ENCODE peak calls at places on chromosome 1, in ten cellular contexts. One of them, this sample, is unnamed.

GRCh38 chr1:37497832-37498231 is 16.7 kb downstream of the MEAF6 start:
- DNase-seq in vagina: no peak
- DNase-seq in lower leg skin: peak
- DNase-seq in ovary: no peak
- DNase-seq in adrenal gland: no peak
- DNase-seq in IMR-90: no peak
- DNase-seq in stomach: peak
- DNase-seq in transverse colon: peak
- DNase-seq in sigmoid colon: no peak
- DNase-seq in tibial nerve: no peak
- DNase-seq in this sample: no peak

GRCh38 chr1:57492846-57493245 is 69.0 kb upstream of the DAB1 start:
- DNase-seq in adrenal gland: no peak
- DNase-seq in IMR-90: no peak
- DNase-seq in transverse colon: no peak
- DNase-seq in ovary: no peak
- DNase-seq in sigmoid colon: no peak
- DNase-seq in stomach: no peak
- DNase-seq in vagina: no peak
- DNase-seq in lower leg skin: no peak
- DNase-seq in tibial nerve: no peak
- DNase-seq in this sample: no peak

GRCh38 chr1:52237430-52237829 is 95.5 kb downstream of the ZFYVE9 start:
- DNase-seq in IMR-90: peak
- DNase-seq in vagina: no peak
- DNase-seq in tibial nerve: no peak
- DNase-seq in sigmoid colon: no peak
- DNase-seq in adrenal gland: no peak
- DNase-seq in transverse colon: no peak
- DNase-seq in lower leg skin: no peak
- DNase-seq in stomach: no peak
- DNase-seq in ovary: no peak
- DNase-seq in this sample: peak

GRCh38 chr1:111827946-111828345 is 72.2 kb downstream of the DDX20 start:
- DNase-seq in IMR-90: no peak
- DNase-seq in lower leg skin: peak
- DNase-seq in tibial nerve: no peak
- DNase-seq in ovary: no peak
- DNase-seq in transverse colon: no peak
- DNase-seq in vagina: no peak
- DNase-seq in stomach: no peak
- DNase-seq in adrenal gland: no peak
- DNase-seq in sigmoid colon: no peak
- DNase-seq in this sample: no peak

GRCh38 chr1:198443374-198444233 is 96.9 kb downstream of the ATP6V1G3 start:
- DNase-seq in tibial nerve: no peak
- DNase-seq in ovary: no peak
- DNase-seq in lower leg skin: no peak
- DNase-seq in sigmoid colon: no peak
- DNase-seq in vagina: no peak
- DNase-seq in stomach: no peak
- DNase-seq in adrenal gland: no peak
- DNase-seq in IMR-90: peak
- DNase-seq in transverse colon: no peak
- DNase-seq in this sample: peak

GRCh38 chr1:89213347-89213746 is 14.6 kb upstream of the GBP4 start:
- DNase-seq in sigmoid colon: no peak
- DNase-seq in transverse colon: no peak
- DNase-seq in ovary: no peak
- DNase-seq in tibial nerve: no peak
- DNase-seq in IMR-90: no peak
- DNase-seq in lower leg skin: no peak
- DNase-seq in adrenal gland: no peak
- DNase-seq in vagina: no peak
- DNase-seq in stomach: no peak
- DNase-seq in this sample: no peak

GRCh38 chr1:7912743-7913557 is 27.7 kb downstream of the TNFRSF9 start:
- DNase-seq in tibial nerve: no peak
- DNase-seq in IMR-90: no peak
- DNase-seq in ovary: no peak
- DNase-seq in sigmoid colon: no peak
- DNase-seq in adrenal gland: no peak
- DNase-seq in lower leg skin: no peak
- DNase-seq in vagina: no peak
- DNase-seq in transverse colon: peak
- DNase-seq in stomach: peak
- DNase-seq in this sample: no peak

GRCh38 chr1:23103001-23103879 is 65.4 kb downstream of the LUZP1 start:
- DNase-seq in adrenal gland: no peak
- DNase-seq in lower leg skin: no peak
- DNase-seq in sigmoid colon: no peak
- DNase-seq in stomach: no peak
- DNase-seq in transverse colon: peak
- DNase-seq in ovary: no peak
- DNase-seq in vagina: no peak
- DNase-seq in IMR-90: peak
- DNase-seq in tibial nerve: no peak
- DNase-seq in this sample: no peak

GRCh38 chr1:109370712-109371270 is 26.9 kb downstream of the SORT1 start:
- DNase-seq in ovary: no peak
- DNase-seq in adrenal gland: no peak
- DNase-seq in tibial nerve: no peak
- DNase-seq in stomach: no peak
- DNase-seq in IMR-90: peak
- DNase-seq in lower leg skin: no peak
- DNase-seq in transverse colon: no peak
- DNase-seq in sigmoid colon: no peak
- DNase-seq in vagina: no peak
- DNase-seq in this sample: peak

GRCh38 chr1:224182057-224182865 is 779 bp upstream of the DEGS1 start:
- DNase-seq in ovary: no peak
- DNase-seq in sigmoid colon: no peak
- DNase-seq in stomach: peak
- DNase-seq in adrenal gland: no peak
- DNase-seq in transverse colon: peak
- DNase-seq in lower leg skin: peak
- DNase-seq in vagina: no peak
- DNase-seq in tibial nerve: no peak
- DNase-seq in IMR-90: no peak
- DNase-seq in this sample: no peak

GRCh38 chr1:101474039-101474665 is 237.3 kb downstream of the S1PR1 start:
- DNase-seq in ovary: no peak
- DNase-seq in adrenal gland: no peak
- DNase-seq in transverse colon: no peak
- DNase-seq in tibial nerve: no peak
- DNase-seq in IMR-90: no peak
- DNase-seq in stomach: no peak
- DNase-seq in lower leg skin: no peak
- DNase-seq in sigmoid colon: no peak
- DNase-seq in vagina: no peak
- DNase-seq in this sample: peak

GRCh38 chr1:198158766-198159589 is 2.2 kb downstream of the NEK7 start:
- DNase-seq in transverse colon: peak
- DNase-seq in lower leg skin: peak
- DNase-seq in sigmoid colon: peak
- DNase-seq in adrenal gland: peak
- DNase-seq in IMR-90: peak
- DNase-seq in stomach: peak
- DNase-seq in tibial nerve: peak
- DNase-seq in vagina: no peak
- DNase-seq in ovary: peak
- DNase-seq in this sample: peak

GRCh38 chr1:94622757-94623156 is 81.2 kb upstream of the F3 start:
- DNase-seq in vagina: no peak
- DNase-seq in ovary: peak
- DNase-seq in adrenal gland: no peak
- DNase-seq in sigmoid colon: no peak
- DNase-seq in transverse colon: no peak
- DNase-seq in stomach: no peak
- DNase-seq in tibial nerve: no peak
- DNase-seq in lower leg skin: no peak
- DNase-seq in IMR-90: peak
- DNase-seq in this sample: peak

GRCh38 chr1:1155258-1155657 is 18.4 kb upstream of the TTLL10 start:
- DNase-seq in vagina: no peak
- DNase-seq in stomach: no peak
- DNase-seq in transverse colon: no peak
- DNase-seq in lower leg skin: no peak
- DNase-seq in IMR-90: no peak
- DNase-seq in sigmoid colon: no peak
- DNase-seq in ovary: no peak
- DNase-seq in tibial nerve: no peak
- DNase-seq in adrenal gland: no peak
- DNase-seq in this sample: no peak

GRCh38 chr1:1156140-1157032 is 17.3 kb upstream of the TTLL10 start:
- DNase-seq in sigmoid colon: no peak
- DNase-seq in lower leg skin: no peak
- DNase-seq in transverse colon: no peak
- DNase-seq in IMR-90: no peak
- DNase-seq in vagina: no peak
- DNase-seq in ovary: no peak
- DNase-seq in tibial nerve: no peak
- DNase-seq in adrenal gland: no peak
- DNase-seq in stomach: no peak
- DNase-seq in this sample: no peak

GRCh38 chr1:1157914-1158710 is 15.6 kb upstream of the TTLL10 start:
- DNase-seq in ovary: peak
- DNase-seq in IMR-90: no peak
- DNase-seq in adrenal gland: no peak
- DNase-seq in sigmoid colon: peak
- DNase-seq in vagina: no peak
- DNase-seq in transverse colon: peak
- DNase-seq in lower leg skin: peak
- DNase-seq in stomach: peak
- DNase-seq in tibial nerve: no peak
- DNase-seq in this sample: peak

GRCh38 chr1:1157033-1157365 is 16.7 kb upstream of the TTLL10 start:
- DNase-seq in stomach: no peak
- DNase-seq in ovary: no peak
- DNase-seq in adrenal gland: no peak
- DNase-seq in lower leg skin: no peak
- DNase-seq in sigmoid colon: no peak
- DNase-seq in tibial nerve: no peak
- DNase-seq in transverse colon: peak
- DNase-seq in vagina: no peak
- DNase-seq in IMR-90: no peak
- DNase-seq in this sample: no peak

GRCh38 chr1:1157426-1157913 is 16.2 kb upstream of the TTLL10 start:
- DNase-seq in IMR-90: peak
- DNase-seq in tibial nerve: peak
- DNase-seq in stomach: peak
- DNase-seq in lower leg skin: peak
- DNase-seq in adrenal gland: peak
- DNase-seq in sigmoid colon: peak
- DNase-seq in transverse colon: peak
- DNase-seq in ovary: peak
- DNase-seq in vagina: no peak
- DNase-seq in this sample: peak
- TF ChIP-seq POLR2A in IMR-90: peak
- TF ChIP-seq POLR2A in tibial nerve: peak
- TF ChIP-seq POLR2A in stomach: no peak
- TF ChIP-seq POLR2A in lower leg skin: peak
- TF ChIP-seq POLR2A in adrenal gland: peak
- TF ChIP-seq POLR2A in sigmoid colon: peak
- TF ChIP-seq POLR2A in transverse colon: peak
- TF ChIP-seq POLR2A in ovary: no peak
- TF ChIP-seq POLR2A in vagina: no peak
- TF ChIP-seq POLR2A in this sample: peak

GRCh38 chr1:71080782-71081696 is at the start of gene ZRANB2:
- DNase-seq in ovary: peak
- DNase-seq in stomach: peak
- DNase-seq in vagina: no peak
- DNase-seq in transverse colon: peak
- DNase-seq in tibial nerve: peak
- DNase-seq in lower leg skin: peak
- DNase-seq in adrenal gland: peak
- DNase-seq in sigmoid colon: peak
- DNase-seq in IMR-90: peak
- DNase-seq in this sample: peak
- TF ChIP-seq POLR2A in ovary: peak
- TF ChIP-seq POLR2A in stomach: no peak
- TF ChIP-seq POLR2A in vagina: no peak
- TF ChIP-seq POLR2A in transverse colon: peak
- TF ChIP-seq POLR2A in tibial nerve: peak
- TF ChIP-seq POLR2A in lower leg skin: no peak
- TF ChIP-seq POLR2A in adrenal gland: peak
- TF ChIP-seq POLR2A in sigmoid colon: peak
- TF ChIP-seq POLR2A in IMR-90: peak
- TF ChIP-seq POLR2A in this sample: peak

GRCh38 chr1:207868252-207868768 is 42.6 kb downstream of the CD34 start:
- DNase-seq in IMR-90: no peak
- DNase-seq in transverse colon: peak
- DNase-seq in adrenal gland: peak
- DNase-seq in vagina: no peak
- DNase-seq in tibial nerve: peak
- DNase-seq in sigmoid colon: peak
- DNase-seq in stomach: peak
- DNase-seq in ovary: peak
- DNase-seq in lower leg skin: peak
- DNase-seq in this sample: no peak
- TF ChIP-seq POLR2A in IMR-90: no peak
- TF ChIP-seq POLR2A in transverse colon: no peak
- TF ChIP-seq POLR2A in adrenal gland: peak
- TF ChIP-seq POLR2A in vagina: no peak
- TF ChIP-seq POLR2A in tibial nerve: peak
- TF ChIP-seq POLR2A in sigmoid colon: no peak
- TF ChIP-seq POLR2A in stomach: no peak
- TF ChIP-seq POLR2A in ovary: peak
- TF ChIP-seq POLR2A in lower leg skin: no peak
- TF ChIP-seq POLR2A in this sample: no peak

GRCh38 chr1:206922524-206922923 is 783 bp upstream of the FCMR start:
- DNase-seq in ovary: no peak
- DNase-seq in adrenal gland: no peak
- DNase-seq in IMR-90: no peak
- DNase-seq in tibial nerve: no peak
- DNase-seq in stomach: no peak
- DNase-seq in vagina: no peak
- DNase-seq in transverse colon: no peak
- DNase-seq in lower leg skin: no peak
- DNase-seq in sigmoid colon: no peak
- DNase-seq in this sample: no peak

GRCh38 chr1:206923009-206923960 is 1.5 kb upstream of the FCMR start:
- DNase-seq in IMR-90: no peak
- DNase-seq in transverse colon: peak
- DNase-seq in vagina: no peak
- DNase-seq in lower leg skin: no peak
- DNase-seq in ovary: no peak
- DNase-seq in stomach: no peak
- DNase-seq in tibial nerve: no peak
- DNase-seq in adrenal gland: no peak
- DNase-seq in sigmoid colon: no peak
- DNase-seq in this sample: no peak

GRCh38 chr1:206924549-206925115 is 2.9 kb upstream of the FCMR start:
- DNase-seq in lower leg skin: no peak
- DNase-seq in stomach: no peak
- DNase-seq in adrenal gland: no peak
- DNase-seq in vagina: no peak
- DNase-seq in ovary: no peak
- DNase-seq in transverse colon: no peak
- DNase-seq in tibial nerve: no peak
- DNase-seq in IMR-90: no peak
- DNase-seq in sigmoid colon: no peak
- DNase-seq in this sample: no peak

GRCh38 chr1:206925116-206925736 is 3.5 kb upstream of the FCMR start:
- DNase-seq in stomach: peak
- DNase-seq in ovary: no peak
- DNase-seq in transverse colon: peak
- DNase-seq in lower leg skin: no peak
- DNase-seq in IMR-90: no peak
- DNase-seq in vagina: no peak
- DNase-seq in tibial nerve: no peak
- DNase-seq in sigmoid colon: no peak
- DNase-seq in adrenal gland: peak
- DNase-seq in this sample: no peak

GRCh38 chr1:206923961-206924548 is 2.3 kb upstream of the FCMR start:
- DNase-seq in sigmoid colon: no peak
- DNase-seq in IMR-90: no peak
- DNase-seq in vagina: no peak
- DNase-seq in lower leg skin: no peak
- DNase-seq in tibial nerve: no peak
- DNase-seq in adrenal gland: no peak
- DNase-seq in ovary: no peak
- DNase-seq in transverse colon: no peak
- DNase-seq in stomach: no peak
- DNase-seq in this sample: no peak
- TF ChIP-seq POLR2A in sigmoid colon: no peak
- TF ChIP-seq POLR2A in IMR-90: no peak
- TF ChIP-seq POLR2A in vagina: no peak
- TF ChIP-seq POLR2A in lower leg skin: no peak
- TF ChIP-seq POLR2A in tibial nerve: no peak
- TF ChIP-seq POLR2A in adrenal gland: no peak
- TF ChIP-seq POLR2A in ovary: no peak
- TF ChIP-seq POLR2A in transverse colon: no peak
- TF ChIP-seq POLR2A in stomach: no peak
- TF ChIP-seq POLR2A in this sample: no peak